ENCODE peak calls at places on chromosomes 2 and 18, in nine cellular contexts. One of them, this sample, is unnamed.

GRCh38 chr2:205686231-205687017 is 4.1 kb downstream of the NRP2 start:
- DNase-seq in skeletal muscle cell: no peak
- DNase-seq in hypothalamus: no peak
- DNase-seq in GM13976: no peak
- DNase-seq in kidney epithelial cell: no peak
- DNase-seq in GM12891: no peak
- DNase-seq in osteoblast: peak; percentile 79
- DNase-seq in D341Med: no peak
- DNase-seq in GM03348: peak; percentile 59
- DNase-seq in this sample: no peak

GRCh38 chr2:227460833-227461232 is 11.1 kb upstream of the AGFG1 start:
- DNase-seq in skeletal muscle cell: no peak
- DNase-seq in D341Med: no peak
- DNase-seq in osteoblast: no peak
- DNase-seq in GM13976: no peak
- DNase-seq in GM12891: no peak
- DNase-seq in hypothalamus: no peak
- DNase-seq in kidney epithelial cell: no peak
- DNase-seq in GM03348: no peak
- DNase-seq in this sample: no peak

GRCh38 chr2:216006164-216006663 is 7.1 kb downstream of the MREG start:
- DNase-seq in osteoblast: peak; percentile 49
- DNase-seq in GM03348: no peak
- DNase-seq in D341Med: no peak
- DNase-seq in kidney epithelial cell: peak; percentile 37
- DNase-seq in GM12891: no peak
- DNase-seq in hypothalamus: no peak
- DNase-seq in GM13976: no peak
- DNase-seq in skeletal muscle cell: no peak
- DNase-seq in this sample: no peak

GRCh38 chr2:207499114-207499513 is 30.6 kb upstream of the CREB1 start:
- DNase-seq in osteoblast: no peak
- DNase-seq in GM03348: no peak
- DNase-seq in GM12891: no peak
- DNase-seq in D341Med: no peak
- DNase-seq in skeletal muscle cell: no peak
- DNase-seq in hypothalamus: no peak
- DNase-seq in GM13976: no peak
- DNase-seq in kidney epithelial cell: no peak
- DNase-seq in this sample: no peak

GRCh38 chr2:88638123-88638650 is 10.9 kb upstream of the EIF2AK3 start:
- DNase-seq in GM12891: no peak
- DNase-seq in D341Med: no peak
- DNase-seq in hypothalamus: no peak
- DNase-seq in skeletal muscle cell: no peak
- DNase-seq in GM03348: no peak
- DNase-seq in GM13976: no peak
- DNase-seq in osteoblast: no peak
- DNase-seq in kidney epithelial cell: no peak
- DNase-seq in this sample: no peak

GRCh38 chr2:171347158-171347557 is 86.6 kb downstream of the METTL8 start:
- DNase-seq in D341Med: no peak
- DNase-seq in GM03348: no peak
- DNase-seq in kidney epithelial cell: no peak
- DNase-seq in osteoblast: no peak
- DNase-seq in GM12891: no peak
- DNase-seq in GM13976: peak; percentile 32
- DNase-seq in skeletal muscle cell: no peak
- DNase-seq in hypothalamus: no peak
- DNase-seq in this sample: no peak

GRCh38 chr18:25946540-25946939 is 143.9 kb downstream of the SS18 start:
- DNase-seq in GM03348: no peak
- DNase-seq in GM13976: no peak
- DNase-seq in GM12891: no peak
- DNase-seq in skeletal muscle cell: no peak
- DNase-seq in hypothalamus: no peak
- DNase-seq in D341Med: no peak
- DNase-seq in kidney epithelial cell: no peak
- DNase-seq in osteoblast: no peak
- DNase-seq in this sample: no peak

GRCh38 chr18:74623047-74623816 is 25.6 kb downstream of the ZNF407 start:
- DNase-seq in GM12891: no peak
- DNase-seq in kidney epithelial cell: no peak
- DNase-seq in skeletal muscle cell: no peak
- DNase-seq in GM03348: peak; percentile 36
- DNase-seq in GM13976: no peak
- DNase-seq in D341Med: no peak
- DNase-seq in osteoblast: no peak
- DNase-seq in hypothalamus: no peak
- DNase-seq in this sample: no peak

GRCh38 chr2:11738589-11739436 is 7.6 kb upstream of the LPIN1 start:
- DNase-seq in kidney epithelial cell: no peak
- DNase-seq in D341Med: peak; percentile 46
- DNase-seq in osteoblast: peak; percentile 83
- DNase-seq in GM13976: no peak
- DNase-seq in GM03348: peak; percentile 82
- DNase-seq in skeletal muscle cell: peak; percentile 69
- DNase-seq in GM12891: no peak
- DNase-seq in hypothalamus: no peak
- DNase-seq in this sample: no peak

GRCh38 chr2:38505779-38506178 is 96.9 kb downstream of the HNRNPLL start:
- DNase-seq in hypothalamus: no peak
- DNase-seq in D341Med: no peak
- DNase-seq in GM03348: peak; percentile 85
- DNase-seq in skeletal muscle cell: no peak
- DNase-seq in osteoblast: peak; percentile 79
- DNase-seq in kidney epithelial cell: no peak
- DNase-seq in GM13976: no peak
- DNase-seq in GM12891: no peak
- DNase-seq in this sample: no peak

GRCh38 chr2:169478745-169479256 is 493 bp upstream of the BBS5 start:
- DNase-seq in D341Med: no peak
- DNase-seq in GM12891: no peak
- DNase-seq in hypothalamus: peak; percentile 11
- DNase-seq in GM03348: no peak
- DNase-seq in skeletal muscle cell: no peak
- DNase-seq in osteoblast: no peak
- DNase-seq in kidney epithelial cell: no peak
- DNase-seq in GM13976: no peak
- DNase-seq in this sample: no peak

GRCh38 chr2:132415256-132416079 is 1.1 kb upstream of the GPR39 start:
- DNase-seq in GM03348: no peak
- DNase-seq in GM12891: no peak
- DNase-seq in kidney epithelial cell: no peak
- DNase-seq in hypothalamus: no peak
- DNase-seq in GM13976: no peak
- DNase-seq in osteoblast: no peak
- DNase-seq in skeletal muscle cell: peak; percentile 48
- DNase-seq in D341Med: no peak
- DNase-seq in this sample: no peak

GRCh38 chr2:144937899-144938298 is 418.0 kb upstream of the ZEB2 start:
- DNase-seq in GM13976: no peak
- DNase-seq in hypothalamus: no peak
- DNase-seq in GM12891: no peak
- DNase-seq in GM03348: peak; percentile 15
- DNase-seq in osteoblast: no peak
- DNase-seq in kidney epithelial cell: no peak
- DNase-seq in D341Med: no peak
- DNase-seq in skeletal muscle cell: peak; percentile 67
- DNase-seq in this sample: no peak

GRCh38 chr2:234963785-234964615 is 12.2 kb downstream of the SH3BP4 start:
- DNase-seq in skeletal muscle cell: peak; percentile 62
- DNase-seq in osteoblast: peak; percentile 74
- DNase-seq in GM12891: no peak
- DNase-seq in hypothalamus: no peak
- DNase-seq in GM03348: peak; percentile 75
- DNase-seq in GM13976: no peak
- DNase-seq in D341Med: no peak
- DNase-seq in kidney epithelial cell: no peak
- DNase-seq in this sample: no peak